ENCODE peak calls at places on chromosomes 13 and 19, in seven cellular contexts. O is GM23338, X is GM23248, C is HCT116, E is MM.1S, A is neural progenitor cell, G is SK-N-SH. Q is an unnamed sample.

GRCh38 chr13:79393564-79394249 is 12.3 kb downstream of the RBM26 start:
- DNase-seq in O (no peak), X (no peak), C (no peak), E (peak), A (no peak), G (no peak), Q (peak)

GRCh38 chr13:99416411-99417121 is 84.7 kb upstream of the TM9SF2 start:
- DNase-seq in O (no peak), X (no peak), C (no peak), E (no peak), A (no peak), G (no peak), Q (no peak)

GRCh38 chr19:58395220-58395978 is at the start of gene RNF225:
- DNase-seq in O (peak), X (no peak), C (no peak), E (no peak), A (no peak), G (no peak), Q (peak)

GRCh38 chr13:44703371-44703770 is 127.2 kb upstream of the TSC22D1 start:
- DNase-seq in O (no peak), X (peak), C (no peak), E (no peak), A (no peak), G (no peak), Q (peak)

GRCh38 chr13:44843403-44843802 is 145.9 kb downstream of the NUFIP1 start:
- DNase-seq in O (no peak), X (peak), C (no peak), E (no peak), A (no peak), G (no peak), Q (no peak)

GRCh38 chr13:51997641-51998330 is 13.5 kb downstream of the ATP7B start:
- DNase-seq in O (peak), X (no peak), C (no peak), E (no peak), A (peak), G (no peak), Q (no peak)

GRCh38 chr13:97332725-97333124 is 101.2 kb upstream of the RAP2A start:
- DNase-seq in O (no peak), X (no peak), C (no peak), E (no peak), A (no peak), G (no peak), Q (no peak)

GRCh38 chr19:52734340-52734892 is 428 bp downstream of the ZNF611 start:
- DNase-seq in O (peak), X (peak), C (no peak), E (no peak), A (peak), G (peak), Q (no peak)

GRCh38 chr19:1449467-1450442 is at the start of gene APC2:
- DNase-seq in O (peak), X (peak), C (no peak), E (no peak), A (peak), G (peak), Q (no peak)

GRCh38 chr19:41426952-41427646 is at the start of gene B3GNT8:
- DNase-seq in O (peak), X (peak), C (no peak), E (no peak), A (peak), G (peak), Q (no peak)

GRCh38 chr19:14544977-14545715 is 15.8 kb downstream of the TECR start:
- DNase-seq in O (no peak), X (no peak), C (no peak), E (no peak), A (no peak), G (no peak), Q (no peak)

GRCh38 chr13:112940236-112940635 is 28.8 kb upstream of the MCF2L start:
- DNase-seq in O (no peak), X (no peak), C (no peak), E (no peak), A (no peak), G (peak), Q (no peak)

GRCh38 chr19:28864577-28865042 is 348.3 kb downstream of the UQCRFS1 start:
- DNase-seq in O (no peak), X (no peak), C (no peak), E (no peak), A (no peak), G (no peak), Q (no peak)

GRCh38 chr13:43475135-43475534 is 311.6 kb downstream of the ENOX1 start:
- DNase-seq in O (no peak), X (no peak), C (no peak), E (no peak), A (no peak), G (no peak), Q (no peak)

GRCh38 chr13:41700790-41701310 is 243.5 kb downstream of the RGCC start:
- DNase-seq in O (no peak), X (peak), C (no peak), E (no peak), A (no peak), G (peak), Q (peak)

GRCh38 chr13:40442191-40442590 is 224.2 kb downstream of the FOXO1 start:
- DNase-seq in O (no peak), X (no peak), C (no peak), E (no peak), A (no peak), G (no peak), Q (no peak)

GRCh38 chr13:40442826-40443225 is 223.6 kb downstream of the FOXO1 start:
- DNase-seq in O (no peak), X (no peak), C (no peak), E (no peak), A (no peak), G (no peak), Q (no peak)

GRCh38 chr13:40438999-40439797 is 227.2 kb downstream of the FOXO1 start:
- DNase-seq in O (no peak), X (peak), C (no peak), E (no peak), A (no peak), G (no peak), Q (no peak)

GRCh38 chr13:40439928-40440327 is 226.5 kb downstream of the FOXO1 start:
- DNase-seq in O (no peak), X (no peak), C (no peak), E (no peak), A (no peak), G (no peak), Q (no peak)

DNA sequence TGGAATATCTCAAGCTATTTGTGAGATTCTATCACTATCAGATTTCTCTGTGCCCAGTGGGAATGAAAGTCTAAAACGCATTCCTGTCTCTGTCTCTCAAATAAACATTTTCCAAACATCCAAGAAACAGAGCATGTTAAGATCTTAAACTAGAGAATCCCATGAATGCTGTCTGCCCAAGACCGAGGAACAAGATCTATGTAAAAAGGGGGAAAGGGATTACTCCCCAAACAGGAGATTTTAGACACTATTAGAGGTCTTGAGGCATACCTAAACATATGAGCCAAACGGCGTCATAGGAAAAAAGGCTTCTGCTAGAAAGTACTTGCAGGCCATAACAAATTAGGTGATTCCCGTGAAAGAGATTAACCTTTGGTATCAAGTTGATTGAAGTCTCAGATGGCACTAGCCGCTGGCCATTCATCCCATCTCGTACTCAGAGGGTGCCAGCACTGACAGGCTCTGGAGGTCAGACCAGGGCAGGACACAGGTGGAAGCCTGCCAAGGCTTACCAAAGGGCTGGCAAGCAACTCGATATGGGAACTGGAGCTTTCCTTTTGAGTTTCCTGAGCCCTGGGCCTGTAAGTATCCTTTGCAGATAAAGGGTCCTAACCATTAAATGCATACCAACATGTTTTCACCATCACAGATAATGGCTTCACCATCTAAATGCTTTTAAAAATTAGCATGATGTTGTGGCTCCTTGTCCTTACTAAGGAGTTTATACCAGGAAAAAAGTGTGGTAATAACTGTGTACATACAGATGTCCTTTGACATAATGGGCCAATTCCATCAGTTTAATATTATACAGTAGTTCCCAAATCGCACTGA is 225.2 kb downstream of the FOXO1 start:
- DNase-seq in O (no peak), X (peak), C (no peak), E (no peak), A (no peak), G (peak), Q (no peak)
- H3K27ac ChIP-seq in O (no peak), X (no peak), C (no peak), E (no peak), A (no peak), G (peak), Q (no peak)

DNA sequence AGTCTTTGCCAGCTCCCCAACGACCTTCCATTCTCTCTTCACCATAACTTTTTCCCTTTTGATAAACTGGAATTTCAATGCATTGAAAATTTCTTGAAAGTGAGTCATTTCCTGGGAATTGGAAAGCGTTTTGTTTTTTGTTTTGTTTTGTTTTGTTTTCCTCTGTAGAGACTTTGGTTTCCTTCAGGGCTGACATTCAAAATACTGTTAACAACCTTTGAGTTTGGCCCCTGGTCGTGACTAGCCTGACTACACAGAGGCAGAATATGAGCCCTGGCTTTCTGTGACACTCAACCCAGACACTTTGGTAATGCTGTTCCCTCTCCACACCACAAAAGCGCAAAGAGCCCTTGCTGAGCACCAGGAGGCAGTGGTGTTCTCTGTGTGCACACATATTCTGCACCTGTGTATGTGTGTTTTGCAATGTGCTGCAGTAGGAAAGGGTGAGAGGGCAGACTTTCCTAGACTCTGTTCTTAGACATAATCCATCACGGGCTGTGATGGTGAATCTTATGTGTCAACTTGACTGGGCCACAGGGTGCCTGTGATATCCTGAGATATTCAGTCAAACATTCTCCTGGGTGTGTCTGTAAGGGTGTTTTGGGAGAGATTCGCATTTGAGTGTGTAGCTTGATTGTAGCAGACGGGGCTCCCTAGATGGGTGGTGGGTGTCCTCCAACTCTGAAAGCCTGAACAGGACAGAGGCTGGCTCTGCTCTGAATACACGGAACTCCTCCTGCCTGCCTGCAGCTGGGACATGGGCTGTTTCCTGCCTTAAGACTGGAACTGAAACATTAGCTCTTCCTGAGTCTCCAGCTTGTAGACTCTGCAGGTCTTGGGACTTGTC is 29.5 kb upstream of the ANKRD10 start:
- DNase-seq in O (peak), X (peak), C (peak), E (peak), A (peak), G (peak), Q (peak)
- TF ChIP-seq EZH2phosphoT487 in O (no peak), X (no peak), C (no peak), E (no peak), A (no peak), G (no peak), Q (no peak)

DNA sequence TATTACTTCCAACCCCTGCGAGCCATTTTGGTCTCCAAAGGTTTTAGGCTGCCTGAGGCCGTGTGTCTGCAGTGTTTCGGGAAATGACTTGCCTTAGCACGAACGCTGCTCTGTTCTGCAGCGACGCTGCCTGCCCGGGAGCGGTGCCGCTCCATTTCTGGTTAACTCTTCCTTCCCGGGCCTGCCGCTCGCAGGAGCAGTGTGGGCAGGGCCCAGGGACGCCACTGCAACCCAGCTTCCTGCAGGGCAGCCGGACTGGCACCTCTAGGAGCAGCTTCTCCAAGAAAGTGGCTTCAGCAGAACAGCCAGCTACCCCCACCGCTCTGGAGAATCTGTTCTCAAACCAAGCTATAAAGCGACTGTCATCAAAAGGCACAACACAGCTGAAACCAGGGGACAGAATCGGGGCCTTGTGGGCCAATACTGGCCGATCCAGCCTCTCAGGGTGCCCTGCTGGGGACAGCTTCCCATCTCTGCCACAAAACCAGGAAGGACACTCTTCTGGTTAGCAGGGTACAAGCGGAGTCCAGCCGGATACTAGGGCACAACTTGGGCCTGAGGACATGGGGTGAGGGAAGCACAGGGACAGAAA is 72.2 kb downstream of the KCTD15 start:
- DNase-seq in O (peak), X (peak), C (no peak), E (no peak), A (peak), G (peak), Q (no peak)
- H3K4me3 ChIP-seq in O (no peak), X (peak), C (no peak), E (no peak), A (no peak), G (no peak), Q (no peak)

GRCh38 chr19:3163230-3163886 is 15.2 kb upstream of the S1PR4 start:
- DNase-seq in O (peak), X (peak), C (no peak), E (peak), A (peak), G (peak), Q (peak)

GRCh38 chr19:3163943-3164342 is 14.6 kb upstream of the S1PR4 start:
- DNase-seq in O (no peak), X (no peak), C (no peak), E (no peak), A (no peak), G (no peak), Q (peak)

GRCh38 chr19:3162418-3163229 is 15.9 kb upstream of the S1PR4 start:
- DNase-seq in O (peak), X (peak), C (no peak), E (no peak), A (no peak), G (peak), Q (peak)

GRCh38 chr19:3171894-3172679 is 6.5 kb upstream of the S1PR4 start:
- DNase-seq in O (no peak), X (peak), C (no peak), E (no peak), A (no peak), G (no peak), Q (peak)

DNA sequence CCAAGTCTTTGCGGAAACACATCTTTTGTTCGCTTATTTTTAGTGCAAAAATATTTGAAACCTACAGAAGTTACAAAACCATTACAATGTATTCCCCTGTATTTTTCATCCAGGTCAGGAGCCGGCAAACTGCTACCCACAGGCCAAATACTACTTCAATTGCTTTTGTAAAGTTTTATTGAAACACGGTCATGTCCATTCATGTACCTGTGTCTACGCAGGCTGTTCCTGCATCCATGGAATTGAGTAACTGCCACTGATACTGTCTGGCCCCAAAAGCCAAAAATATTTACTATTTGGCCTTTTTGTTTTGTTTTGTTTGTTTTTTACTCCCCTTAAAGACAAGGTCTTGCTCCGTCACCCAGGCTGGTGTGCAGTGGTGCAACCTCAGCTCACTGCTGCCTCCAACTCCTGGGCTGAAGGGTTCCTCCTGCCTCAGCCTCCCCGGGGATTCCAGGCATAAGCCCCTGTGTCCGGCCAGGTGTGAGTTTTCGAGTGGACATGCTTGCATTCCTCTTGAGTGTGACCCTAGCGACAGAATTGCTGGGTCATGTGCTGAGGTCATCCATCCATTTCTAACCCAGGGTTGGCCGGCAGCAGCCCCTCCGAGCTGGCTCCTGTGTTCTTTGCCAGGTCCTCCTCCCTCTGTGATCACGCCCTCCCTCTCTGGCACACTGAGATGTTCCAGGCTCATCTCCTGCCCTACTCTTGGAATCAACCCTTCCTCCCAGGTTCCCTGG is 10.9 kb upstream of the S1PR4 start:
- DNase-seq in O (no peak), X (no peak), C (no peak), E (no peak), A (no peak), G (no peak), Q (no peak)
- H3K27ac ChIP-seq in O (no peak), X (no peak), C (no peak), E (no peak), A (no peak), G (no peak), Q (no peak)

GRCh38 chr13:110681868-110682550 is 23.9 kb downstream of the CARS2 start:
- DNase-seq in O (no peak), X (no peak), C (no peak), E (no peak), A (no peak), G (no peak), Q (no peak)

GRCh38 chr13:110683921-110684320 is 22.0 kb downstream of the CARS2 start:
- DNase-seq in O (no peak), X (no peak), C (no peak), E (no peak), A (no peak), G (no peak), Q (no peak)

GRCh38 chr13:110682746-110683145 is 23.2 kb downstream of the CARS2 start:
- DNase-seq in O (no peak), X (no peak), C (no peak), E (no peak), A (no peak), G (no peak), Q (no peak)

GRCh38 chr13:110684388-110685056 is 21.4 kb downstream of the CARS2 start:
- DNase-seq in O (no peak), X (no peak), C (no peak), E (no peak), A (no peak), G (no peak), Q (no peak)

DNA sequence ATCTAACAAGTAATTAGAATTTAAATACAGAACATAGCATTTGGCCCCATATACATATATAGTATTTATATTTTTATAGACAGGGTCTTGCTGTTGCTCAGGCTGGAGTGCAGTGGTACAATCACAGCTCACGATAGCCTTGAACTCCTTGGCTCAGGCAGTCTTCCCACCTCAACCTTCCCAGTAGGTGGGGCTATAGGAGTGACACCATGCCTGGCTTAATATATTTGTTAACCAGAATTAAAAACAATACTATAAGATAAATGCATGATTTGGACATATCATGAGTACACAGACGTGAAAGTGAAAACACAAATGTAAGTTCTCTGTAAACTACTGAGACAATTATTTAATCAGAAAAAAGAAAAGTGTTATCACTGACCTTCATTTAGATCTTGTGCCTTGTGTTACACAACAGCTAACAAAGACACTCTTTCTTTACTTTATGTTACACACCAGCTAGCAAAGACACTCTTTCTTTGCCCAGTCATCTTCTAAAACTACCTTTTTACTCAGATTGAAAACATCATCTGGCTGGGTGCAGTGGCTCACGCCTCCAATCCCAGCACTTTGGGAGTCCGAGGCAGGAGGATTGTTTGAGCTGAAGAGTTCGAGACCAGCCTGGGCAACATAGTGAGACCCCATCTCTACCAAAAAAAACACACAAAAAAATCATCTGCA is 22.6 kb downstream of the CARS2 start:
- DNase-seq in O (peak), X (peak), C (peak), E (no peak), A (no peak), G (no peak), Q (peak)
- TF ChIP-seq EZH2phosphoT487 in O (no peak), X (no peak), C (no peak), E (no peak), A (no peak), G (no peak), Q (no peak)

GRCh38 chr19:49930483-49931011 is 1.2 kb upstream of the NUP62 start:
- DNase-seq in O (peak), X (peak), C (peak), E (no peak), A (no peak), G (no peak), Q (peak)
- H3K4me3 ChIP-seq in O (peak), X (peak), C (peak), E (no peak), A (peak), G (peak), Q (peak)

GRCh38 chr19:46426035-46426505 is 2.7 kb downstream of the PNMA8C start:
- DNase-seq in O (no peak), X (peak), C (no peak), E (no peak), A (peak), G (no peak), Q (no peak)
- H3K27ac ChIP-seq in O (no peak), X (no peak), C (no peak), E (no peak), A (no peak), G (no peak), Q (no peak)

Q was measured in PC-3.